ENCODE peak calls at places on chromosomes 13 and 19, in five cellular contexts. A, X, R, G and O are unnamed samples.
A peak's percentile ranks its signal among the peaks of the same experiment; 100 is the strongest.

GRCh38 chr19:49851456-49852259 is 699 bp downstream of the PTOV1 start:
- DNase-seq in A (peak; percentile 80), G (no peak), R (no peak), X (no peak), O (no peak)

GRCh38 chr13:98773921-98774320 is 21.4 kb upstream of the SLC15A1 start:
- DNase-seq in R (no peak), G (no peak), A (no peak), X (no peak), O (no peak)

GRCh38 chr13:101785858-101786257 is 333.4 kb downstream of the ITGBL1 start:
- DNase-seq in A (peak; percentile 22), X (no peak), G (no peak), R (no peak), O (no peak)

GRCh38 chr19:49894011-49894664 is 2.5 kb downstream of the IL4I1 start:
- DNase-seq in A (no peak), G (no peak), R (no peak), X (no peak), O (no peak)

GRCh38 chr19:15379996-15380647 is 535 bp upstream of the AKAP8 start:
- DNase-seq in G (peak; percentile 56), X (peak; percentile 80), R (peak; percentile 48), A (no peak), O (peak; percentile 59)

GRCh38 chr19:14048439-14049153 is 13.3 kb downstream of the PALM3 start:
- DNase-seq in X (peak; percentile 72), A (peak; percentile 83), G (peak; percentile 65), R (peak; percentile 74), O (no peak)

GRCh38 chr13:110546933-110547332 is 14.6 kb downstream of the RAB20 start:
- DNase-seq in A (no peak), G (peak; percentile 95), X (peak; percentile 93), R (peak; percentile 95), O (peak; percentile 56)

GRCh38 chr13:95058680-95059079 is 242.6 kb downstream of the ABCC4 start:
- DNase-seq in X (no peak), G (no peak), R (no peak), A (no peak), O (no peak)

GRCh38 chr13:112079696-112080095 is 12.7 kb downstream of the SOX1 start:
- DNase-seq in R (no peak), G (no peak), X (no peak), A (no peak), O (no peak)

GRCh38 chr19:5407356-5407755 is 47.9 kb upstream of the ZNRF4 start:
- DNase-seq in R (no peak), A (peak; percentile 69), X (no peak), G (no peak), O (no peak)

GRCh38 chr19:44740351-44740824 is 8.1 kb upstream of the BCL3 start:
- DNase-seq in G (no peak), R (no peak), A (no peak), X (no peak), O (no peak)

GRCh38 chr19:51552996-51553725 is 17.9 kb upstream of the ZNF175 start:
- DNase-seq in R (peak; percentile 39), G (peak; percentile 45), A (peak; percentile 40), X (peak; percentile 43), O (peak; percentile 47)

GRCh38 chr19:8697671-8698432 is 743 bp downstream of the ACTL9 start:
- DNase-seq in X (no peak), A (peak; percentile 61), R (no peak), G (no peak), O (no peak)

GRCh38 chr13:27923794-27924528 is 4.2 kb downstream of the PDX1 start:
- DNase-seq in R (no peak), A (no peak), G (no peak), X (no peak), O (no peak)

GRCh38 chr19:12065100-12065538 is 588 bp downstream of the ZNF844 start:
- DNase-seq in R (peak; percentile 20), A (no peak), G (no peak), X (peak; percentile 16), O (peak; percentile 11)

GRCh38 chr13:42991892-42992584 is at the start of gene EPSTI1:
- DNase-seq in R (peak; percentile 75), X (peak; percentile 83), G (peak; percentile 75), A (no peak), O (peak; percentile 47)

GRCh38 chr13:72469932-72470331 is 257.5 kb downstream of the MZT1 start:
- DNase-seq in X (no peak), G (no peak), R (no peak), A (no peak), O (no peak)

GRCh38 chr13:110339975-110340550 is 33.0 kb downstream of the COL4A2 start:
- DNase-seq in R (no peak), X (no peak), A (no peak), G (no peak), O (no peak)

GRCh38 chr13:21637296-21637695 is 33.3 kb upstream of the MICU2 start:
- DNase-seq in X (peak; percentile 86), R (peak; percentile 89), A (no peak), G (peak; percentile 82), O (no peak)

GRCh38 chr13:42084722-42085121 is 36.3 kb downstream of the DGKH start:
- DNase-seq in G (no peak), R (no peak), X (no peak), A (no peak), O (no peak)

GRCh38 chr19:42121666-42122069 is 10.6 kb downstream of the POU2F2 start:
- DNase-seq in A (no peak), X (peak; percentile 59), G (no peak), R (peak; percentile 70), O (no peak)

GRCh38 chr19:51311388-51312257 is at the start of gene IGLON5:
- DNase-seq in R (no peak), G (no peak), X (no peak), A (peak; percentile 99), O (no peak)

GRCh38 chr13:27064252-27064995 is 107.2 kb downstream of the USP12 start:
- DNase-seq in X (no peak), A (no peak), G (no peak), R (no peak), O (no peak)

GRCh38 chr13:110826101-110826500 is 88.8 kb downstream of the ANKRD10 start:
- DNase-seq in G (no peak), X (no peak), A (no peak), R (no peak), O (no peak)

GRCh38 chr19:15403151-15403531 is 15.6 kb downstream of the AKAP8L start:
- DNase-seq in R (no peak), A (no peak), X (no peak), G (no peak), O (no peak)

GRCh38 chr19:18021121-18021755 is 13.3 kb downstream of the ARRDC2 start:
- DNase-seq in R (peak; percentile 88), X (peak; percentile 78), A (no peak), G (peak; percentile 88), O (peak; percentile 72)

GRCh38 chr13:41344358-41344757 is 33.3 kb downstream of the NAA16 start:
- DNase-seq in A (no peak), R (no peak), X (no peak), G (no peak), O (no peak)

GRCh38 chr13:28658539-28658795 is 463 bp upstream of the POMP start:
- DNase-seq in A (peak; percentile 38), R (no peak), X (no peak), G (no peak), O (no peak)

GRCh38 chr13:38685974-38686571 is 804 bp upstream of the FREM2 start:
- DNase-seq in R (peak; percentile 40), G (no peak), X (no peak), A (peak; percentile 16), O (no peak)

GRCh38 chr13:39779337-39780270 is 124.1 kb downstream of the COG6 start:
- DNase-seq in R (no peak), G (no peak), X (no peak), A (no peak), O (no peak)

GRCh38 chr13:74129500-74130144 is 4.6 kb downstream of the KLF12 start:
- DNase-seq in R (no peak), X (peak; percentile 65), A (no peak), G (no peak), O (no peak)

GRCh38 chr13:105597573-105597972 is 937.9 kb downstream of the EFNB2 start:
- DNase-seq in A (no peak), R (no peak), X (no peak), G (no peak), O (no peak)

GRCh38 chr13:84870190-84870589 is 929.0 kb downstream of the SLITRK6 start:
- DNase-seq in R (no peak), G (no peak), X (no peak), A (no peak), O (no peak)

GRCh38 chr19:927044-927706 is 1.3 kb downstream of the ARID3A start:
- DNase-seq in X (peak; percentile 62), A (peak; percentile 78), R (peak; percentile 85), G (peak; percentile 55), O (no peak)

GRCh38 chr13:21691500-21691899 is 20.6 kb downstream of the FGF9 start:
- DNase-seq in R (no peak), G (no peak), A (no peak), X (no peak), O (no peak)

GRCh38 chr19:35119091-35119490 is 3.5 kb downstream of the FXYD3 start:
- DNase-seq in X (no peak), A (no peak), R (no peak), G (peak; percentile 49), O (no peak)
- TF ChIP-seq POLR2AphosphoS5 in X (no peak), A (no peak), R (no peak), G (no peak), O (no peak)

DNA sequence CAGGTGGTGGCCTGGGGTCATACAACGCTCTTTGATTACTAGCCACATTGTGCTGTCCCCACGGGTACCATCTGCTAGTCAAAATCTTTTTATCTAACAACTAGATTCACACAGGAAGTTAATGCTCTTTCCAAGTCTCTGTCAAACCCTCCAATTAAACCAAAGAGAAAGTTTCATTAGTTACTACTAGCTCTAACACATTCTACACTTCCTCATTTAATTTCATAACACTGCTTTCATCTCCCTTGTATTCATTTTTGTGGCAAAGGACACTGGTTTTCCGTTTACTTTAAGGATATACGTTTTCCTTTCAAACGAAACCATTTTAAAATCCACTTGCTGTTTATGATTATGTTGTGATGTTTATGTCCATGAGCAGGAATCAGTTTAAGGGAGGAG is 5.3 kb downstream of the DYRK1B start:
- DNase-seq in R (no peak), X (no peak), A (no peak), G (no peak), O (no peak)
- H3K27ac ChIP-seq in R (no peak overlapping the region), X (no peak overlapping the region), A (no peak overlapping the region), G (no peak overlapping the region), O (no peak overlapping the region)

GRCh38 chr19:55644191-55644833 is 863 bp downstream of the ZNF581 start:
- DNase-seq in R (no peak), A (peak; percentile 9), X (no peak), G (no peak), O (no peak)
- TF ChIP-seq POLR2AphosphoS5 in R (no peak), A (peak; percentile 23), X (no peak), G (no peak), O (no peak)

GRCh38 chr13:20156711-20157110 is 4.1 kb downstream of the GJA3 start:
- DNase-seq in R (no peak), A (no peak), G (no peak), X (no peak), O (no peak)
- H3K27ac ChIP-seq in R (no peak overlapping the region), A (no peak overlapping the region), G (no peak overlapping the region), X (no peak overlapping the region), O (no peak overlapping the region)

GRCh38 chr19:38869836-38870607 is 8.1 kb downstream of the RINL start:
- DNase-seq in R (peak; percentile 87), X (peak; percentile 96), G (peak; percentile 95), A (peak; percentile 91), O (peak; percentile 71)
- TF ChIP-seq POLR2AphosphoS5 in R (peak; percentile 38), X (no peak), G (peak; percentile 88), A (no peak), O (peak; percentile 63)